ENCODE peak calls at places on chromosomes 6 and 20, in eight cellular contexts. Z is endothelial cell, D is GM12878, Q is GM23338, N is chondrocyte, K is fibroblast of villous mesenchyme, T is IMR-90, X is AG04449. F is an unnamed sample.

GRCh38 chr6:131215212-131215611 is 79.9 kb downstream of the AKAP7 start:
- DNase-seq in Z (no peak), D (no peak), Q (no peak), N (no peak), K (no peak), T (no peak), X (no peak), F (no peak)

GRCh38 chr6:156901309-156902019 is 124.3 kb downstream of the ARID1B start:
- DNase-seq in Z (no peak), D (no peak), Q (no peak), N (no peak), K (no peak), T (no peak), X (no peak), F (no peak)

GRCh38 chr6:156564128-156564806 is 212.9 kb upstream of the ARID1B start:
- DNase-seq in Z (peak; percentile 86), D (peak; percentile 46), Q (peak; percentile 81), N (no peak), K (peak; percentile 61), T (peak; percentile 53), X (no peak), F (peak; percentile 65)

GRCh38 chr6:115948751-115949150 is 111.9 kb downstream of the FRK start:
- DNase-seq in Z (no peak), D (no peak), Q (no peak), N (no peak), K (no peak), T (no peak), X (no peak), F (no peak)

GRCh38 chr6:46184114-46184513 is 13.3 kb upstream of the ENPP5 start:
- DNase-seq in Z (no peak), D (no peak), Q (peak; percentile 24), N (no peak), K (peak; percentile 57), T (peak; percentile 71), X (peak; percentile 54), F (peak; percentile 76)

GRCh38 chr6:43268348-43268685 is 25.0 kb downstream of the TTBK1 start:
- DNase-seq in Z (no peak), D (no peak), Q (no peak), N (no peak), K (no peak), T (no peak), X (no peak), F (no peak)

GRCh38 chr6:108947114-108947854 is 99.1 kb downstream of the ARMC2 start:
- DNase-seq in Z (no peak), D (no peak), Q (no peak), N (no peak), K (peak; percentile 96), T (peak; percentile 82), X (peak; percentile 24), F (peak; percentile 87)

GRCh38 chr6:6717953-6718352 is 129.4 kb downstream of the LY86 start:
- DNase-seq in Z (no peak), D (no peak), Q (no peak), N (no peak), K (peak; percentile 61), T (peak; percentile 15), X (no peak), F (peak; percentile 23)

GRCh38 chr6:16239798-16240123 is 1.4 kb downstream of the GMPR start:
- DNase-seq in Z (no peak), D (no peak), Q (peak; percentile 81), N (no peak), K (no peak), T (peak; percentile 49), X (no peak), F (no peak)

GRCh38 chr6:143804835-143805239 is 38.3 kb upstream of the LTV1 start:
- DNase-seq in Z (no peak), D (no peak), Q (no peak), N (no peak), K (peak; percentile 37), T (no peak), X (no peak), F (no peak)

GRCh38 chr6:157283330-157283898 is 39.9 kb downstream of the TMEM242 start:
- DNase-seq in Z (no peak), D (no peak), Q (no peak), N (no peak), K (no peak), T (no peak), X (no peak), F (no peak)

GRCh38 chr6:25311251-25311910 is 32.2 kb downstream of the CARMIL1 start:
- DNase-seq in Z (no peak), D (no peak), Q (no peak), N (no peak), K (peak; percentile 79), T (peak; percentile 62), X (no peak), F (peak; percentile 55)

GRCh38 chr6:144582939-144583613 is 297.9 kb downstream of the UTRN start:
- DNase-seq in Z (peak; percentile 30), D (peak; percentile 83), Q (peak; percentile 36), N (no peak), K (no peak), T (peak; percentile 30), X (no peak), F (no peak)

GRCh38 chr20:58927490-58928061 is 53.5 kb upstream of the NELFCD start:
- DNase-seq in Z (no peak), D (no peak), Q (no peak), N (no peak), K (no peak), T (no peak), X (no peak), F (no peak)

GRCh38 chr20:4813076-4813838 is 91.5 kb downstream of the PRND start:
- DNase-seq in Z (no peak), D (peak; percentile 43), Q (no peak), N (peak; percentile 86), K (no peak), T (no peak), X (no peak), F (no peak)

GRCh38 chr20:47343007-47343472 is 13.5 kb downstream of the ZMYND8 start:
- DNase-seq in Z (no peak), D (no peak), Q (no peak), N (no peak), K (no peak), T (peak; percentile 62), X (no peak), F (no peak)

GRCh38 chr6:14652536-14652935 is 535.0 kb downstream of the CD83 start:
- DNase-seq in Z (no peak), D (no peak), Q (no peak), N (no peak), K (no peak), T (no peak), X (no peak), F (no peak)

GRCh38 chr20:37775200-37775599 is 81.4 kb downstream of the CTNNBL1 start:
- DNase-seq in Z (no peak), D (no peak), Q (no peak), N (no peak), K (no peak), T (peak; percentile 34), X (no peak), F (no peak)

GRCh38 chr20:59403261-59403961 is 103.0 kb downstream of the EDN3 start:
- DNase-seq in Z (peak; percentile 86), D (no peak), Q (peak; percentile 75), N (peak; percentile 87), K (no peak), T (no peak), X (no peak), F (peak; percentile 26)

GRCh38 chr20:10659651-10660601 is 13.9 kb downstream of the JAG1 start:
- DNase-seq in Z (no peak), D (no peak), Q (peak; percentile 60), N (no peak), K (no peak), T (no peak), X (no peak), F (peak; percentile 49)

GRCh38 chr6:147371325-147371724 is 137.2 kb upstream of the SAMD5 start:
- DNase-seq in Z (no peak), D (no peak), Q (no peak), N (no peak), K (no peak), T (no peak), X (no peak), F (no peak)

GRCh38 chr6:154733610-154734379 is 579 bp downstream of the SCAF8 start:
- DNase-seq in Z (peak; percentile 95), D (peak; percentile 61), Q (peak; percentile 98), N (peak; percentile 98), K (peak; percentile 98), T (peak; percentile 97), X (peak; percentile 74), F (peak; percentile 96)
- TF ChIP-seq CTCF in Z (no peak), D (no peak), Q (no peak), N (no peak), K (peak; percentile 6), T (no peak), X (peak; percentile 27), F (peak; percentile 5)

DNA sequence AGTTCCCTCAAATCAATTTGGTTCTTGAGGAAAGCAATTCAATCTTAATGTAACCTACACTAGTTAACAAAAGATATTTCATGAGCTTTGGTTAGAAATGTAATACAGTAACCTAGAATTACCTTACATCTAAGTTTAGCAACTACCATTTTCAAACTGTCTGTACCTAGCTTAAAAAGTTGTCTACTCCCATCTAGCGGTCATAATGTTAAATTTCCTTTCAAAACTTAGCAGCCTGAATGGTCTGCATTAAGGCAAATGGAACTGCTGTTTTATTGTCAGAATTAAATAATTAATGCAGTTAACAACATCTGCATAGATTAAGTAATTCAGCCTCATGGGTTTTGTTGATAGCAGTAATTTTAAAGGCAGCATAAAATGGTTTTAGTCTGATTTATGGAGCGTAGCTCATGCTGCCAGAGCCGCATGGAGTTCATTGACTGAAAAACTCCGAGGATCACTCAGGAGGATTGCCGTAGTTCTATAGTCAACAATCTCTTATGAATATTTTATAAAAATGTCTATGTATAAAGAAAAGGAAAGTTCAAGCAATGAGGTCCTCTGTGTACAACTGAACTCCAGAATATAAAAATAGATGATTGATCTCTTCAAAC is 485.4 kb upstream of the MANEA start:
- DNase-seq in Z (no peak), D (no peak), Q (peak; percentile 75), N (no peak), K (peak; percentile 50), T (peak; percentile 72), X (no peak), F (peak; percentile 54)
- TF ChIP-seq CTCF in Z (peak; percentile 66), D (peak; percentile 44), Q (peak; percentile 69), N (peak; percentile 90), K (peak; percentile 48), T (peak; percentile 66), X (no peak), F (peak; percentile 56)

DNA sequence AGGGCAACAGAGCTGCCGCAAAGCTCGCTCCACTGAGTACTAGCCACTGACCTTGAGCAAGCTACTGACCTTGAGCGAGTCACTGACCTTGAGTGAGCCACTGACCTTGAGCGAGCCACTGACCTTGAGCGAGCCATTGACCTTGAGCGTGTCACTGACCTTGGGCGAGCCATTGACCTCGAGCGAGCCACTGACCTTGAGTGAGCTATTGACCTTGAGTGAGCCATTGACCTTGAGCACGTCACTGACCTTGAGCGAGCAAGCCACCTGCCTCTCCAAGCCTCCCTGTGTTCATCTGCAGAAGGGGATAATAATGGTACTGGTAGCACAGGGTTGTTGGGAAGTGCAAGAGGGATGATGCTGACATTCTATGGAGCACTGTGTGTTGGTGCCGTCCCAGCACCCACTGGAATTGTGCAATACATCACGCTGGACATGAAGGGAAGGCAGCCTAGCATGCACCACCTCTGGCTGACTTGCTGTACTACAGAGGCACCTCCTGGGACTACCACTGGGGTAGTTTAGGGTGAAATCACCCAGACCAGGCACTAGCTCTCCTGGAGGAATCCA is 60.2 kb downstream of the CTCFL start:
- DNase-seq in Z (no peak), D (no peak), Q (peak; percentile 52), N (peak; percentile 29), K (peak; percentile 41), T (no peak), X (no peak), F (peak; percentile 62)
- TF ChIP-seq CTCF in Z (no peak), D (peak; percentile 35), Q (no peak), N (peak; percentile 27), K (peak; percentile 40), T (no peak), X (peak; percentile 2), F (peak; percentile 31)

GRCh38 chr6:79841577-79842381 is 105.6 kb downstream of the ELOVL4 start:
- DNase-seq in Z (no peak), D (no peak), Q (peak; percentile 15), N (no peak), K (no peak), T (no peak), X (no peak), F (peak; percentile 26)
- TF ChIP-seq CTCF in Z (peak; percentile 24), D (no peak), Q (no peak), N (no peak), K (no peak), T (no peak), X (no peak), F (no peak)

F was measured in MCF 10A.